ENCODE peak calls at places on chromosomes 5 and 9, in six cellular contexts. G is brain microvascular endothelial cell; Z is A549; R is CD4-positive, alpha-beta T cell; P is left ventricle myocardium inferior; S is ovary. Q is an unnamed sample.

GRCh38 chr9:27425827-27426716 is 98.0 kb upstream of the IFNK start:
- DNase-seq in P (no peak), Z (no peak), R (no peak), S (no peak), G (no peak), Q (no peak)

GRCh38 chr5:55427157-55427556 is 107.6 kb downstream of the PLPP1 start:
- DNase-seq in Z (no peak), P (no peak), S (no peak), R (no peak), G (peak), Q (no peak)

GRCh38 chr9:133763272-133764183 is 25.4 kb upstream of the SARDH start:
- DNase-seq in P (no peak), Z (no peak), G (peak), S (peak), R (no peak), Q (no peak)

GRCh38 chr5:125220284-125220683 is 473.8 kb upstream of the ZNF608 start:
- DNase-seq in G (no peak), P (no peak), S (no peak), Z (no peak), R (no peak), Q (no peak)

GRCh38 chr9:93059097-93059959 is 827 bp downstream of the SUSD3 start:
- DNase-seq in P (no peak), S (peak), R (no peak), G (no peak), Z (no peak), Q (no peak)

GRCh38 chr5:55063220-55063863 is 39.1 kb upstream of the GZMA start:
- DNase-seq in P (no peak), S (no peak), Z (no peak), R (no peak), G (peak), Q (no peak)

GRCh38 chr9:18060304-18060934 is 413.5 kb upstream of the ADAMTSL1 start:
- DNase-seq in R (no peak), G (no peak), P (no peak), Z (peak), S (no peak), Q (peak)

GRCh38 chr5:137034764-137035479 is 464.2 kb downstream of the SPOCK1 start:
- DNase-seq in R (no peak), P (no peak), S (no peak), G (no peak), Z (no peak), Q (no peak)

GRCh38 chr5:73896668-73897067 is 270.7 kb downstream of the ARHGEF28 start:
- DNase-seq in P (no peak), G (no peak), Z (no peak), R (no peak), S (no peak), Q (no peak)

GRCh38 chr9:125986966-125987365 is 239.8 kb downstream of the PBX3 start:
- DNase-seq in P (no peak), S (no peak), G (no peak), R (no peak), Z (no peak), Q (no peak)

GRCh38 chr5:83026930-83027687 is 50.1 kb downstream of the TMEM167A start:
- DNase-seq in R (no peak), Z (no peak), S (no peak), G (no peak), P (no peak), Q (no peak)

GRCh38 chr5:139061274-139061673 is 136.9 kb downstream of the SIL1 start:
- DNase-seq in P (peak), R (no peak), Z (no peak), G (peak), S (peak), Q (no peak)

GRCh38 chr9:14314929-14315753 is 1.2 kb upstream of the NFIB start:
- DNase-seq in R (no peak), G (peak), P (peak), S (peak), Z (peak), Q (no peak)

GRCh38 chr5:115306011-115306530 is 9.6 kb upstream of the CCDC112 start:
- DNase-seq in P (no peak), Z (no peak), S (no peak), R (no peak), G (no peak), Q (peak)
- H3K27ac ChIP-seq in P (no peak), Z (no peak), S (no peak), R (no peak), G (no peak), Q (no peak)

GRCh38 chr9:135992486-135993408 is 31.6 kb upstream of the UBAC1 start:
- DNase-seq in P (peak), Z (peak), G (peak), S (peak), R (peak), Q (no peak)

GRCh38 chr9:135989722-135990467 is 28.7 kb upstream of the UBAC1 start:
- DNase-seq in G (no peak), R (peak), Z (no peak), P (no peak), S (no peak), Q (no peak)

GRCh38 chr9:135993409-135993742 is 32.2 kb upstream of the UBAC1 start:
- DNase-seq in R (no peak), G (no peak), P (no peak), S (no peak), Z (no peak), Q (no peak)

GRCh38 chr9:135990468-135991429 is 29.6 kb upstream of the UBAC1 start:
- DNase-seq in G (no peak), Z (no peak), R (peak), P (no peak), S (peak), Q (no peak)

DNA sequence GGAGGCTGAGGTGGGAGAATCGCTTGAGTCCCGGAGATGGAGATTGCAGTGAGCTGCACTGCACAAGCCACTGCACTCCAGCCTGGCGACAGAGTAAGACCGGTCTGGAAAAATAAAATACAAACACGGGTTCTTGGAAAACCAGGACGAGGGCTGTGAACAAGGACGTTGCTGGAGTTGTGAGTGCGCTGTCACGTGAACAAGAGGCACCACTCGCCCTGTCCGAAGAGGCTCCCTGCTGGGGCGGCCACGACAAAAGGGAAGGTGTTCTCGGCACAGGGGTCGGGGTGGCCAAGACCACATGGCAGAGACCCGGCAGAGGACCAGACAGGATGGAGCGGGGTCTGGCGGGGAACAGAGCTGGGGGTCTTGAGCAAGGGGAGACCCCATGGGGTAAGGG is 30.6 kb upstream of the UBAC1 start:
- DNase-seq in S (no peak), Z (no peak), G (no peak), R (no peak), P (no peak), Q (no peak)
- H3K27ac ChIP-seq in S (no peak), Z (no peak), G (no peak), R (no peak), P (peak), Q (no peak)

GRCh38 chr5:93299596-93300308 is 281.3 kb downstream of the NR2F1-AS1 start:
- DNase-seq in P (no peak), R (no peak), S (no peak), Z (no peak), G (no peak), Q (no peak)

GRCh38 chr5:93289915-93290314 is 291.1 kb downstream of the NR2F1-AS1 start:
- DNase-seq in Z (no peak), P (no peak), S (no peak), R (no peak), G (no peak), Q (no peak)

GRCh38 chr5:93294996-93295395 is 286.0 kb downstream of the NR2F1-AS1 start:
- DNase-seq in Z (no peak), G (no peak), P (no peak), S (no peak), R (no peak), Q (no peak)

GRCh38 chr5:93296338-93296737 is 284.7 kb downstream of the NR2F1-AS1 start:
- DNase-seq in R (no peak), Z (no peak), S (no peak), G (no peak), P (no peak), Q (no peak)

DNA sequence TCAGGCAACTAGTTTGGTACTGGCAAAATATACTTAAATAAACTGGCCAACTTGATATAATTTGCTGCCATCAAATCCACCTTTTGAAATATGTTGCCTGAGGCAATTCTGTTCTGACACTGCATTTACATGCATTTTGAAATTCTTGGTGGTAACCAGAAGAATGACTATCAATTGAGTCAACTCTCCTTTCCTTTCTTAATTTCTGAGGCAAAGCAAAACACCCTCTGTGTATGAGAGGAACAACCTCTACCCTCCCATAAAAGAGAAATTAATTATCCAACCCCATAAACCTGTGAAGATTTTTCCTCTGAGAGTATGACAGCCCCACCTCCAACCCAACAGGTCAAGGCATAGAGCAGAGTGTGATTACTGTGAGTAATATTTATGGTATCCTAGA is 286.8 kb downstream of the NR2F1-AS1 start:
- DNase-seq in S (no peak), G (no peak), P (no peak), Z (no peak), R (no peak), Q (peak)
- H3K27ac ChIP-seq in S (no peak), G (no peak), P (no peak), Z (no peak), R (no peak), Q (peak)

GRCh38 chr9:112487799-112488345 is 1.2 kb downstream of the KIAA1958 start:
- DNase-seq in S (no peak), Z (no peak), R (no peak), P (no peak), G (peak), Q (no peak)
- H3K27ac ChIP-seq in S (peak), Z (peak), R (no peak), P (peak), G (no peak), Q (no peak)

GRCh38 chr9:17019398-17019797 is 115.4 kb upstream of the CNTLN start:
- DNase-seq in P (no peak), Z (no peak), S (no peak), G (no peak), R (no peak), Q (no peak)

GRCh38 chr9:17021379-17021970 is 113.4 kb upstream of the CNTLN start:
- DNase-seq in R (no peak), Z (no peak), S (no peak), P (no peak), G (no peak), Q (no peak)

GRCh38 chr9:17024129-17024528 is 110.7 kb upstream of the CNTLN start:
- DNase-seq in S (no peak), P (no peak), Z (no peak), G (no peak), R (no peak), Q (no peak)

GRCh38 chr9:17018001-17018491 is 116.8 kb upstream of the CNTLN start:
- DNase-seq in P (peak), G (peak), S (peak), Z (no peak), R (no peak), Q (no peak)

GRCh38 chr9:17018540-17019196 is 116.2 kb upstream of the CNTLN start:
- DNase-seq in Z (no peak), R (no peak), G (no peak), P (no peak), S (no peak), Q (no peak)
- H3K27ac ChIP-seq in Z (no peak), R (no peak), G (no peak), P (no peak), S (no peak), Q (no peak)

DNA sequence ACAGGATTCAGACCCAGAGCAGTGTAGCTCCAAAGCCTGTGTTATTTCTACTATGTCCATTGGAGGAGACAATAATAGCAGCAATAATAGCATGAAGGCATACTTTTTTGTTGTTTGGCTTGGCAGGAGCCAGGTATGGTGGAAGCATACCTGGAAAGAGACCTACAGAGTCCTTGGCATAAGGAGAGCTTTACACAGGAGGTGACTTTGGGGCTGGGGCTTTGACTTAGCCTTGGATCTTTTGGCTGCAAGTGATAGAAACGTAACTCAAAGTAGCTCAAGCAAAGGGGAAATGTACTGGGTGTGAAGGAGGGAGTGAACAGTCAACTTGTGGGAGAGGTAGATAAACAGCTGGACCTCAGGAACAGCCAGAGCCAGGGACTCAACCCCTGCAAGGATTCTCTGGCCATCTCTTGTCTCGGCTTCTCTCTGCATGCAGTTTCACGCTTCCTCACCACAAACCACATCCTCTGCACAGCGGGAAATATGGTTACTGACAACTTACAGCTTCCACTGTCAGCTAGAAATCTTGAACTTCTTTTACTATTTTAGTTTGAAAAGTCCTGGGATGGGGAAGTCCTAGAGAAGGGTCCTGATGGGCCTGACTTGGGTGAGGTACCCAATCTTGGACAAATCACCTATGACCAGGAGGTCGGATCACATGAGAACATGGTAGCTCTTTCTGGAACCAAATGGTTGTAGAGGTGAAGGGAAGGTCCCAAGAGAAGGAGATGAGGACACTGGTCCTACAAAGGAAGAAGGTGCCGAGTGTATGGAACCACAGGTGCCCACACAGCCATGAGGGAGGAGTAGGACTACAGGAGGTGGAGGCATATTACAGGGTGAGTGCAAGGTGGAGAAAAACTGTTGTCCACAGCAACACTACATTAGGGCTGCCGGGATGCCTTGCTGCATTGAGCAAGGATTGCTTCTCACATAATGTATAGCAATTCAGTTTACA is 47.0 kb upstream of the TGFBR1 start:
- DNase-seq in S (no peak), R (peak), G (peak), Z (no peak), P (no peak), Q (no peak)
- H3K27ac ChIP-seq in S (no peak), R (no peak), G (peak), Z (no peak), P (peak), Q (no peak)

GRCh38 chr9:36892279-36892678 is 141.8 kb downstream of the PAX5 start:
- DNase-seq in P (no peak), R (no peak), S (no peak), G (no peak), Z (no peak), Q (peak)

GRCh38 chr9:36884721-36885120 is 149.3 kb downstream of the PAX5 start:
- DNase-seq in Z (no peak), P (no peak), R (no peak), S (no peak), G (no peak), Q (no peak)

GRCh38 chr9:36893148-36893547 is 140.9 kb downstream of the PAX5 start:
- DNase-seq in P (no peak), S (no peak), G (no peak), R (no peak), Z (no peak), Q (no peak)

GRCh38 chr9:36891341-36891811 is 142.7 kb downstream of the PAX5 start:
- DNase-seq in S (no peak), R (no peak), G (no peak), Z (no peak), P (no peak), Q (no peak)

DNA sequence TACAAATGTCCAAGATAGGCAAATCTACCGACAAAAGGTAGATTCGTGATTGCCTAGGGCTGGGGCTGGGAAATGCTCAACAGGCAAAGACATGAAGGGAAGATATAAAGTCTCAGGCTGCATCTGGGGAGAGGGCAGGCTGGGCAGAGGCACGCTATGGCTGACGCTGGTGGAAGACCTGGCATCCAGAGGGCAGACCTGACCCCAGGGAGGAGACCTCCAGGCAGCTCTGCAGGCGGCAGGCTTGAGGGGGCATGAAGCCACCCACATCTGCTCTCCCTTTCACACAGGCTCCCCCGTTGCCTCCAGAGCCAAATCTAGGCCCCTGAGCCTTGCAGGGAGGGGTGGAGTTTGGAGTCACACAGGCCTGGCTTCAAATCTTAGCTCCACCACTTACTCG is 145.5 kb downstream of the PAX5 start:
- DNase-seq in S (no peak), P (no peak), R (no peak), G (no peak), Z (no peak), Q (no peak)
- H3K27ac ChIP-seq in S (no peak), P (no peak), R (no peak), G (no peak), Z (no peak), Q (no peak)

GRCh38 chr9:116812231-116813028 is 125.3 kb downstream of the TRIM32 start:
- DNase-seq in P (no peak), G (peak), R (no peak), Z (no peak), S (no peak), Q (no peak)
- H3K27ac ChIP-seq in P (no peak), G (no peak), R (no peak), Z (no peak), S (no peak), Q (peak)